ENCODE peak calls at places on chromosomes 1 and 21, in eight cellular contexts. L is CD8-positive, alpha-beta T cell; X is BE2C; U is foreskin keratinocyte; T is neural crest cell; G is progenitor cell of endocrine pancreas; P is WTC11; V is RWPE2. J is an unnamed sample.

GRCh38 chr1:1958071-1958541 is 39.0 kb upstream of the TMEM52 start:
- DNase-seq in T (no peak), V (peak; percentile 54), L (no peak), U (peak; percentile 80), X (no peak), P (no peak), G (no peak), J (no peak)

GRCh38 chr1:206117151-206117948 is at the start of gene AVPR1B:
- DNase-seq in T (peak; percentile 37), V (no peak), U (no peak), L (no peak), X (peak; percentile 28), P (peak; percentile 60), G (peak; percentile 30), J (peak; percentile 60)

GRCh38 chr1:16175610-16176553 is 20.0 kb upstream of the EPHA2 start:
- DNase-seq in L (no peak), V (no peak), P (no peak), X (peak; percentile 71), G (no peak), U (peak; percentile 52), T (no peak), J (no peak)

GRCh38 chr1:81803423-81804103 is 2.8 kb downstream of the ADGRL2 start:
- DNase-seq in T (peak; percentile 24), L (no peak), V (no peak), G (no peak), X (no peak), U (peak; percentile 48), P (peak; percentile 18), J (peak; percentile 16)

GRCh38 chr1:23417570-23417969 is 7.0 kb downstream of the TCEA3 start:
- DNase-seq in U (no peak), L (no peak), P (no peak), V (no peak), X (peak; percentile 85), G (no peak), T (no peak), J (no peak)

GRCh38 chr1:172286629-172287076 is 133.8 kb upstream of the C1orf105 start:
- DNase-seq in L (no peak), X (no peak), U (peak; percentile 59), P (no peak), T (no peak), G (no peak), V (no peak), J (no peak)

GRCh38 chr1:161962094-161962887 is 61.4 kb downstream of the OLFML2B start:
- DNase-seq in G (no peak), U (peak; percentile 73), P (no peak), L (no peak), T (no peak), V (no peak), X (no peak), J (no peak)

GRCh38 chr1:26005392-26006105 is 7.7 kb upstream of the PAFAH2 start:
- DNase-seq in G (no peak), U (no peak), L (no peak), T (no peak), P (no peak), X (no peak), V (no peak), J (no peak)

GRCh38 chr21:39096754-39097153 is 86.5 kb downstream of the PSMG1 start:
- DNase-seq in T (no peak), L (no peak), V (no peak), G (no peak), P (peak; percentile 70), X (no peak), U (no peak), J (no peak)
- TF ChIP-seq CTCF in T (no peak), L (no peak), V (no peak), G (peak; percentile 33), P (no peak), X (peak; percentile 14), U (peak; percentile 31), J (no peak)

GRCh38 chr1:156249593-156249992 is 1.7 kb upstream of the PAQR6 start:
- DNase-seq in T (no peak), G (no peak), L (no peak), V (no peak), U (no peak), X (no peak), P (no peak), J (no peak)
- TF ChIP-seq CTCF in T (no peak), G (no peak), L (no peak), V (no peak), U (no peak), X (no peak), P (no peak), J (no peak)

DNA sequence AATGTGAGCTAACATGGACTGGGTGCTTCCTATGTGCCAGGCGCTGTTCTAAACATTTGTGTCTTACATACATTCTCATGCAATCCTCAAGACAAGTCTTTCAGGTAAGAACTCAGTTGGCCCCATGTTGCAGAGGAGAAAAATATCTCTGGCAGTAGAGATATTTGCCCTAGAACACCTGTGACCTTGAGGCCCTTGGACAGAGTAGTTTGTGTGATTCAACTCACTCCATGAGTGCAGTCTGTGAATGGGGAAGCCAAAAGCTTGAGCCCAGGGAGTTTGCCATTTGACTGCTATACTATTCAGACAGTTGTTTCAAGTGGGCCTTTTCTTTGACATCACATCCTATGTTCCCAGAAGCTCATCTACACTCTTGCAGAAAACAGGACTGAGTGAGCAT is 98.6 kb upstream of the C8B start:
- DNase-seq in P (no peak), L (no peak), U (no peak), G (no peak), T (no peak), X (no peak), V (no peak), J (no peak)
- TF ChIP-seq CTCF in P (no peak), L (no peak), U (no peak), G (no peak), T (no peak), X (no peak), V (no peak), J (no peak)

DNA sequence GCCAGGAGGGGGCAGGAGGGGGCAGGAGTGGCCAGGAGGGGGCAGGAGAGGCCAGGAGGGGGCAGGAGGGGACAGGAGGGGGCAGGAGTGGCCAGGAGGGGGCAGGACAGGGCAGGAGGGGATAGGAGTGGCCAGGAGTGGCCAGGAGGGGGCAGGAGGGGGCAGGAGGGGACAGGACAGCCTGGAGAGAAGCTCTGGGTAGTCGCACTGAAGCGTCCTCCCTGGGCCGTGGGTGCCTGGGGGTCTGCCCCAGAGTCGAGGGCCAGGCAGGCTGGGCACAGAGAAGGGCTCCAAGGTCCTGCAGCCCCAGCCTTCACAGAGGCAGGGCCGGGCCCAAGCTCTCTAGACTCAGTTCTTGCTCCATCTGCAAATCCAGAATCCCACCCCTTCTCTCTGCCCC is 22.9 kb downstream of the MEGF6 start:
- DNase-seq in U (no peak), X (no peak), T (no peak), L (no peak), G (no peak), P (no peak), V (no peak), J (no peak)
- TF ChIP-seq CTCF in U (no peak), X (no peak), T (no peak), L (no peak), G (no peak), P (no peak), V (no peak), J (no peak)

GRCh38 chr1:211296396-211296795 is 30.2 kb upstream of the TRAF5 start:
- DNase-seq in P (no peak), L (no peak), T (no peak), X (no peak), G (no peak), U (no peak), V (no peak), J (no peak)
- TF ChIP-seq CTCF in P (no peak), L (no peak), T (no peak), X (no peak), G (no peak), U (no peak), V (no peak), J (no peak)

DNA sequence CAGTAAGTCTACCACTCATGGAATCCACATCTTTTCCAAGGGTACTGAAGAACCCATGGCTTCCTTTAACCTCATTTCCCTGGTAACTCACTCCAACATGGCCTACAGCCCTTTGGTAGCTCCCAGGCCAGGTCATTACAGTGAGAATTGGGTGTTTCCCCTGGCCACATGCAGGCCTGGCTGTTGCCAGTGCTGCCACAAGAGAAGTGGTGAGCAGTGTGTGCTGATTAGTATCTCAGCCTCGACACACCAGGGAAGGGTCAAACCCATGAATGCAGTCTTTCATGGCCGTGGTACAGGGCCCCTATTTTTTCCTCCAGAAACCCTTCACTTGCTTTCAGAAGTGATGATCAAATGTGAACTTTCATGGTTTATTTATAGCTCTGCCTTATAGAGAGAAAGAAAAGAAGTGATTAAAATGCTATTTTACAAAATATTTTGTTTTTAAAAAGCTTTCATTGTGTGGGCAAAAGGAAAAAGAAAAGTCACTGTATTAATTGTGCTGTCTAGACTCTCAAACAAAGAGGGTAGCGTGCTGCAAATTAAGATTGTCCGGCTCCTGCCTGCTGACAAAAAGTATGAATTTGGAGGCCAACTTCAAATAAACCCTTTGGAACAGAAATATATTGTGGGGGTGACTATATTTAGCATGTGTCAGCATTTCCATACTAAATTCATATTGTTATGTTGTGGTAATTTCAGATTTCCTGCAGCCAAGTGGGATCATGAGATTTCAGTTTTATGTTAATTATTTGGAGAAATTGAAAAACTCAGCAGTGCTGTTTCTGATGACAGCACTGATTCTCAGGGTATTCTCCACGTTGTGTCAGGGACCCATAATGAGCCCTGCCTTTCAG is 62.0 kb upstream of the HOOK1 start:
- DNase-seq in X (no peak), T (peak; percentile 25), L (no peak), P (no peak), U (no peak), V (no peak), G (no peak), J (no peak)
- TF ChIP-seq CTCF in X (no peak), T (no peak), L (no peak), P (no peak), U (no peak), V (no peak), G (no peak), J (no peak)